ENCODE peak calls at places on chromosomes 4 and X, in five cellular contexts. One of them, this sample, is unnamed.

GRCh38 chr4:76272582-76272981 is 21.1 kb downstream of the FAM47E start:
- DNase-seq in glutamatergic neuron: no peak
- DNase-seq in GM20000: no peak
- DNase-seq in lower lobe of right lung: no peak
- DNase-seq in AG09309: no peak
- DNase-seq in this sample: no peak

GRCh38 chrX:17552251-17552650 is 177.3 kb downstream of the NHS start:
- DNase-seq in glutamatergic neuron: no peak
- DNase-seq in GM20000: no peak
- DNase-seq in lower lobe of right lung: no peak
- DNase-seq in AG09309: no peak
- DNase-seq in this sample: no peak

GRCh38 chr4:22514431-22514830 is 1.4 kb downstream of the ADGRA3 start:
- DNase-seq in glutamatergic neuron: no peak
- DNase-seq in GM20000: no peak
- DNase-seq in lower lobe of right lung: no peak
- DNase-seq in AG09309: no peak
- DNase-seq in this sample: no peak

GRCh38 chr4:110953898-110954297 is 331.0 kb upstream of the PITX2 start:
- DNase-seq in glutamatergic neuron: no peak
- DNase-seq in GM20000: no peak
- DNase-seq in lower lobe of right lung: no peak
- DNase-seq in AG09309: no peak
- DNase-seq in this sample: no peak

GRCh38 chr4:65865489-65865888 is 195.2 kb upstream of the EPHA5 start:
- DNase-seq in glutamatergic neuron: no peak
- DNase-seq in GM20000: no peak
- DNase-seq in lower lobe of right lung: no peak
- DNase-seq in AG09309: no peak
- DNase-seq in this sample: no peak

GRCh38 chr4:114597410-114598115 is 1.0 kb upstream of the UGT8 start:
- DNase-seq in glutamatergic neuron: no peak
- DNase-seq in GM20000: no peak
- DNase-seq in lower lobe of right lung: no peak
- DNase-seq in AG09309: no peak
- DNase-seq in this sample: no peak

GRCh38 chrX:130060122-130061069 is 49.9 kb downstream of the ELF4 start:
- DNase-seq in glutamatergic neuron: peak; percentile 85
- DNase-seq in GM20000: peak; percentile 92
- DNase-seq in lower lobe of right lung: peak; percentile 86
- DNase-seq in AG09309: no peak
- DNase-seq in this sample: peak; percentile 93

GRCh38 chr4:87007345-87008181 is 72.8 kb downstream of the AFF1 start:
- DNase-seq in glutamatergic neuron: peak; percentile 69
- DNase-seq in GM20000: no peak
- DNase-seq in lower lobe of right lung: peak; percentile 61
- DNase-seq in AG09309: no peak
- DNase-seq in this sample: no peak

GRCh38 chr4:72326692-72327632 is 242.1 kb downstream of the ADAMTS3 start:
- DNase-seq in glutamatergic neuron: no peak
- DNase-seq in GM20000: peak; percentile 6
- DNase-seq in lower lobe of right lung: no peak
- DNase-seq in AG09309: no peak
- DNase-seq in this sample: peak; percentile 1

GRCh38 chr4:167973513-167973912 is 118.8 kb upstream of the ANXA10 start:
- DNase-seq in glutamatergic neuron: no peak
- DNase-seq in GM20000: no peak
- DNase-seq in lower lobe of right lung: no peak
- DNase-seq in AG09309: no peak
- DNase-seq in this sample: no peak

GRCh38 chr4:40986375-40986774 is 228.0 kb downstream of the APBB2 start:
- DNase-seq in glutamatergic neuron: no peak
- DNase-seq in GM20000: no peak
- DNase-seq in lower lobe of right lung: no peak
- DNase-seq in AG09309: no peak
- DNase-seq in this sample: no peak

GRCh38 chr4:26613242-26613641 is 29.4 kb downstream of the TBC1D19 start:
- DNase-seq in glutamatergic neuron: no peak
- DNase-seq in GM20000: no peak
- DNase-seq in lower lobe of right lung: no peak
- DNase-seq in AG09309: no peak
- DNase-seq in this sample: no peak

GRCh38 chr4:153486281-153487151 is 20.4 kb downstream of the TMEM131L start:
- DNase-seq in glutamatergic neuron: no peak
- DNase-seq in GM20000: no peak
- DNase-seq in lower lobe of right lung: no peak
- DNase-seq in AG09309: peak; percentile 63
- DNase-seq in this sample: no peak

GRCh38 chrX:140507223-140507981 is 2.5 kb upstream of the SOX3 start:
- DNase-seq in glutamatergic neuron: no peak
- DNase-seq in GM20000: no peak
- DNase-seq in lower lobe of right lung: no peak
- DNase-seq in AG09309: no peak
- DNase-seq in this sample: peak; percentile 13

GRCh38 chr4:142815834-142816233 is 30.3 kb downstream of the INPP4B start:
- DNase-seq in glutamatergic neuron: no peak
- DNase-seq in GM20000: no peak
- DNase-seq in lower lobe of right lung: no peak
- DNase-seq in AG09309: peak; percentile 40
- DNase-seq in this sample: no peak

GRCh38 chr4:25474690-25475089 is 97.6 kb downstream of the ANAPC4 start:
- DNase-seq in glutamatergic neuron: no peak
- DNase-seq in GM20000: no peak
- DNase-seq in lower lobe of right lung: no peak
- DNase-seq in AG09309: no peak
- DNase-seq in this sample: no peak

GRCh38 chrX:147602297-147602696 is 309.4 kb upstream of the FMR1 start:
- DNase-seq in glutamatergic neuron: no peak
- DNase-seq in GM20000: no peak
- DNase-seq in lower lobe of right lung: no peak
- DNase-seq in AG09309: no peak
- DNase-seq in this sample: no peak

GRCh38 chr4:173519130-173520101 is 10.6 kb downstream of the HAND2 start:
- DNase-seq in glutamatergic neuron: peak; percentile 61
- DNase-seq in GM20000: no peak
- DNase-seq in lower lobe of right lung: no peak
- DNase-seq in AG09309: no peak
- DNase-seq in this sample: no peak

GRCh38 chr4:178553201-178553600 is 1111.0 kb upstream of the AGA start:
- DNase-seq in glutamatergic neuron: no peak
- DNase-seq in GM20000: no peak
- DNase-seq in lower lobe of right lung: no peak
- DNase-seq in AG09309: no peak
- DNase-seq in this sample: no peak

GRCh38 chr4:101198741-101199339 is 148.5 kb downstream of the PPP3CA start:
- DNase-seq in glutamatergic neuron: no peak
- DNase-seq in GM20000: no peak
- DNase-seq in lower lobe of right lung: no peak
- DNase-seq in AG09309: no peak
- DNase-seq in this sample: no peak

GRCh38 chrX:79259073-79259689 is 108.0 kb downstream of the ITM2A start:
- DNase-seq in glutamatergic neuron: no peak
- DNase-seq in GM20000: peak; percentile 18
- DNase-seq in lower lobe of right lung: no peak
- DNase-seq in AG09309: no peak
- DNase-seq in this sample: peak; percentile 16

GRCh38 chr4:126956192-126956897 is 676.4 kb upstream of the INTU start:
- DNase-seq in glutamatergic neuron: no peak
- DNase-seq in GM20000: no peak
- DNase-seq in lower lobe of right lung: no peak
- DNase-seq in AG09309: no peak
- DNase-seq in this sample: no peak

GRCh38 chrX:71475906-71476305 is 57.0 kb upstream of the OGT start:
- DNase-seq in glutamatergic neuron: no peak
- DNase-seq in GM20000: no peak
- DNase-seq in lower lobe of right lung: no peak
- DNase-seq in AG09309: no peak
- DNase-seq in this sample: no peak

GRCh38 chr4:119103263-119103662 is 32.4 kb upstream of the MYOZ2 start:
- DNase-seq in glutamatergic neuron: no peak
- DNase-seq in GM20000: no peak
- DNase-seq in lower lobe of right lung: peak; percentile 50
- DNase-seq in AG09309: peak; percentile 98
- DNase-seq in this sample: no peak

GRCh38 chr4:1472148-1472797 is 66.0 kb upstream of the NKX1-1 start:
- DNase-seq in glutamatergic neuron: peak; percentile 23
- DNase-seq in GM20000: no peak
- DNase-seq in lower lobe of right lung: no peak
- DNase-seq in AG09309: no peak
- DNase-seq in this sample: no peak

GRCh38 chr4:82652062-82652461 is 90.3 kb upstream of the TMEM150C start:
- DNase-seq in glutamatergic neuron: no peak
- DNase-seq in GM20000: no peak
- DNase-seq in lower lobe of right lung: no peak
- DNase-seq in AG09309: peak; percentile 40
- DNase-seq in this sample: no peak

GRCh38 chrX:40148439-40149285 is 50.9 kb upstream of the BCOR start:
- DNase-seq in glutamatergic neuron: peak; percentile 21
- DNase-seq in GM20000: peak; percentile 21
- DNase-seq in lower lobe of right lung: no peak
- DNase-seq in AG09309: no peak
- DNase-seq in this sample: no peak

GRCh38 chr4:1415681-1415981 is 9.4 kb upstream of the NKX1-1 start:
- DNase-seq in glutamatergic neuron: peak; percentile 19
- DNase-seq in GM20000: no peak
- DNase-seq in lower lobe of right lung: no peak
- DNase-seq in AG09309: no peak
- DNase-seq in this sample: no peak

GRCh38 chrX:57930051-57930450 is 19.8 kb upstream of the ZXDA start:
- DNase-seq in glutamatergic neuron: no peak
- DNase-seq in GM20000: no peak
- DNase-seq in lower lobe of right lung: no peak
- DNase-seq in AG09309: no peak
- DNase-seq in this sample: no peak

GRCh38 chr4:152462715-152463114 is 73.2 kb downstream of the FBXW7 start:
- DNase-seq in glutamatergic neuron: no peak
- DNase-seq in GM20000: no peak
- DNase-seq in lower lobe of right lung: no peak
- DNase-seq in AG09309: no peak
- DNase-seq in this sample: no peak

GRCh38 chrX:23616361-23616760 is 50.9 kb upstream of the PRDX4 start:
- DNase-seq in glutamatergic neuron: no peak
- DNase-seq in GM20000: peak; percentile 2
- DNase-seq in lower lobe of right lung: no peak
- DNase-seq in AG09309: peak; percentile 4
- DNase-seq in this sample: peak; percentile 33

GRCh38 chrX:115357316-115357715 is 67.8 kb downstream of the LUZP4 start:
- DNase-seq in glutamatergic neuron: no peak
- DNase-seq in GM20000: no peak
- DNase-seq in lower lobe of right lung: no peak
- DNase-seq in AG09309: no peak
- DNase-seq in this sample: no peak

GRCh38 chrX:151505796-151506195 is 57.7 kb upstream of the PASD1 start:
- DNase-seq in glutamatergic neuron: peak; percentile 54
- DNase-seq in GM20000: peak; percentile 4
- DNase-seq in lower lobe of right lung: no peak
- DNase-seq in AG09309: no peak
- DNase-seq in this sample: no peak
- TF ChIP-seq CTCF in glutamatergic neuron: no peak
- TF ChIP-seq CTCF in GM20000: peak; percentile 33
- TF ChIP-seq CTCF in lower lobe of right lung: peak; percentile 23
- TF ChIP-seq CTCF in AG09309: no peak
- TF ChIP-seq CTCF in this sample: peak; percentile 36

GRCh38 chrX:134246282-134246681 is 9.3 kb downstream of the CCDC160 start:
- DNase-seq in glutamatergic neuron: no peak
- DNase-seq in GM20000: no peak
- DNase-seq in lower lobe of right lung: no peak
- DNase-seq in AG09309: no peak
- DNase-seq in this sample: no peak
- TF ChIP-seq CTCF in glutamatergic neuron: no peak
- TF ChIP-seq CTCF in GM20000: no peak
- TF ChIP-seq CTCF in lower lobe of right lung: no peak
- TF ChIP-seq CTCF in AG09309: no peak
- TF ChIP-seq CTCF in this sample: peak; percentile 10

GRCh38 chrX:105209406-105209805 is 11.1 kb downstream of the TEX13A start:
- DNase-seq in glutamatergic neuron: no peak
- DNase-seq in GM20000: no peak
- DNase-seq in lower lobe of right lung: no peak
- DNase-seq in AG09309: no peak
- DNase-seq in this sample: no peak

GRCh38 chrX:105211051-105211575 is 9.4 kb downstream of the TEX13A start:
- DNase-seq in glutamatergic neuron: no peak
- DNase-seq in GM20000: no peak
- DNase-seq in lower lobe of right lung: no peak
- DNase-seq in AG09309: no peak
- DNase-seq in this sample: no peak

DNA sequence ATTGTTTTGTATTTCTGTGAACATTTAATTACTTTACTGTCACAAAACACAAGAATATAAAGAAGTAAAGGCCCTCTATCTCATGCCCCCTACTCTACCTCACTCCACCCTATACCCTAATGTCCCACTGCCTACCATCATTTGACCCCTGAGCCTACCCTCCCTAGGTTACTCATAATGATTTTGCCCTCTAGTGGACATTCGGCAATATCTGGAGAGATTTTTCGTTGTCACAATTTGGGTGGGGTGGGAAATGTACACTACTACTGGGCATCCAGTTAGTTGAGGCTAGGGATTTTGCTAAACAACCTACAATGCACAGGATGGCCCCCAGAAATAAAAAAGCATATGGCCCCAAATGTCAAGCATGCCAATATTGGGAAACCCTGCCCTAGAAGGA is 10.2 kb downstream of the TEX13A start:
- DNase-seq in glutamatergic neuron: no peak
- DNase-seq in GM20000: no peak
- DNase-seq in lower lobe of right lung: no peak
- DNase-seq in AG09309: no peak
- DNase-seq in this sample: no peak
- TF ChIP-seq CTCF in glutamatergic neuron: peak; percentile 27
- TF ChIP-seq CTCF in GM20000: no peak
- TF ChIP-seq CTCF in lower lobe of right lung: no peak
- TF ChIP-seq CTCF in AG09309: peak; percentile 27
- TF ChIP-seq CTCF in this sample: no peak

GRCh38 chr4:62644372-62644771 is 1444.2 kb downstream of the ADGRL3 start:
- DNase-seq in glutamatergic neuron: no peak
- DNase-seq in GM20000: no peak
- DNase-seq in lower lobe of right lung: no peak
- DNase-seq in AG09309: no peak
- DNase-seq in this sample: no peak
- TF ChIP-seq CTCF in glutamatergic neuron: no peak
- TF ChIP-seq CTCF in GM20000: no peak
- TF ChIP-seq CTCF in lower lobe of right lung: no peak
- TF ChIP-seq CTCF in AG09309: no peak
- TF ChIP-seq CTCF in this sample: no peak

GRCh38 chrX:54439967-54440871 is at the start of gene TSR2:
- DNase-seq in glutamatergic neuron: peak; percentile 82
- DNase-seq in GM20000: peak; percentile 71
- DNase-seq in lower lobe of right lung: peak; percentile 84
- DNase-seq in AG09309: peak; percentile 63
- DNase-seq in this sample: peak; percentile 81

GRCh38 chrX:54430519-54430918 is 9.7 kb upstream of the TSR2 start:
- DNase-seq in glutamatergic neuron: no peak
- DNase-seq in GM20000: no peak
- DNase-seq in lower lobe of right lung: no peak
- DNase-seq in AG09309: no peak
- DNase-seq in this sample: no peak

GRCh38 chrX:54435121-54435520 is 5.1 kb upstream of the TSR2 start:
- DNase-seq in glutamatergic neuron: no peak
- DNase-seq in GM20000: no peak
- DNase-seq in lower lobe of right lung: no peak
- DNase-seq in AG09309: no peak
- DNase-seq in this sample: no peak
- TF ChIP-seq CTCF in glutamatergic neuron: no peak
- TF ChIP-seq CTCF in GM20000: no peak
- TF ChIP-seq CTCF in lower lobe of right lung: no peak
- TF ChIP-seq CTCF in AG09309: no peak
- TF ChIP-seq CTCF in this sample: no peak

This sample was measured in GM13976.